ENCODE peak calls at places on chromosome 13, in eight cellular contexts. J is adipocyte, H is HCT116, I is cardiac muscle cell, C is pancreas, Q is uterus, Z is ovary, V is spleen. F is an unnamed sample.
A peak's percentile ranks its signal among the peaks of the same experiment; 100 is the strongest.

GRCh38 chr13:22061371-22061805 is 390.5 kb downstream of the FGF9 start:
- DNase-seq in Z (no peak), I (no peak), V (peak; percentile 79), H (no peak), C (no peak), Q (no peak), J (no peak), F (no peak)

GRCh38 chr13:35347679-35348205 is 128.7 kb downstream of the MAB21L1 start:
- DNase-seq in V (no peak), C (no peak), I (no peak), H (no peak), Q (no peak), Z (no peak), J (no peak), F (no peak)

GRCh38 chr13:64551755-64552154 is 2678.4 kb downstream of the PCDH9 start:
- DNase-seq in I (no peak), H (no peak), Z (no peak), C (no peak), J (peak; percentile 50), Q (no peak), V (no peak), F (no peak)

GRCh38 chr13:106561551-106562170 is 6.3 kb downstream of the ARGLU1 start:
- DNase-seq in J (no peak), C (no peak), V (no peak), I (peak; percentile 40), Z (no peak), Q (no peak), H (no peak), F (no peak)

GRCh38 chr13:27006519-27007161 is 165.0 kb downstream of the USP12 start:
- DNase-seq in C (peak; percentile 39), Z (no peak), V (peak; percentile 75), H (peak; percentile 12), Q (no peak), J (peak; percentile 52), I (peak; percentile 49), F (no peak)

GRCh38 chr13:46622918-46623256 is 69.9 kb downstream of the LRCH1 start:
- DNase-seq in C (no peak), Z (peak; percentile 69), V (no peak), J (peak; percentile 86), H (no peak), Q (peak; percentile 65), I (no peak), F (peak; percentile 71)

GRCh38 chr13:99860736-99861135 is 110.8 kb downstream of the ZIC5 start:
- DNase-seq in Z (no peak), H (no peak), Q (no peak), V (no peak), I (no peak), J (no peak), C (no peak), F (no peak)

GRCh38 chr13:104810242-104810641 is 1725.2 kb downstream of the EFNB2 start:
- DNase-seq in I (no peak), V (no peak), J (no peak), H (no peak), Z (no peak), Q (no peak), C (no peak), F (no peak)

GRCh38 chr13:20772401-20773131 is 1.2 kb downstream of the EEF1AKMT1 start:
- DNase-seq in J (peak; percentile 3), Z (no peak), C (no peak), H (no peak), I (no peak), Q (no peak), V (no peak), F (no peak)

GRCh38 chr13:41458187-41458938 is 1.0 kb downstream of the RGCC start:
- DNase-seq in J (peak; percentile 51), I (peak; percentile 45), Q (peak; percentile 29), H (no peak), C (peak; percentile 13), V (peak; percentile 91), Z (no peak), F (peak; percentile 75)

GRCh38 chr13:21511841-21512240 is 52.7 kb upstream of the ZDHHC20 start:
- DNase-seq in Z (no peak), I (no peak), C (no peak), J (no peak), Q (no peak), H (no peak), V (no peak), F (no peak)

GRCh38 chr13:84430441-84430840 is 548.2 kb upstream of the SLITRK1 start:
- DNase-seq in H (no peak), J (peak; percentile 59), V (no peak), Z (no peak), Q (no peak), I (no peak), C (no peak), F (no peak)

GRCh38 chr13:99812611-99813010 is 159.0 kb downstream of the ZIC5 start:
- DNase-seq in H (no peak), J (peak; percentile 59), C (peak; percentile 26), Q (no peak), V (no peak), I (no peak), Z (no peak), F (no peak)

GRCh38 chr13:40192516-40193257 is 473.8 kb downstream of the FOXO1 start:
- DNase-seq in Q (peak; percentile 28), H (no peak), V (no peak), C (no peak), I (no peak), J (no peak), Z (no peak), F (peak; percentile 68)

GRCh38 chr13:55361141-55361540 is 1779.6 kb upstream of the PRR20A start:
- DNase-seq in J (no peak), V (no peak), H (no peak), Q (no peak), C (no peak), I (peak; percentile 3), Z (no peak), F (no peak)

GRCh38 chr13:28043224-28043623 is 54.7 kb upstream of the URAD start:
- DNase-seq in C (no peak), Z (no peak), J (no peak), V (no peak), H (no peak), I (no peak), Q (no peak), F (no peak)

GRCh38 chr13:28044608-28045007 is 55.8 kb downstream of the FLT3 start:
- DNase-seq in Q (no peak), Z (no peak), J (no peak), H (no peak), I (no peak), C (no peak), V (no peak), F (no peak)

GRCh38 chr13:28045861-28046260 is 54.5 kb downstream of the FLT3 start:
- DNase-seq in Z (no peak), Q (no peak), H (no peak), J (no peak), I (no peak), V (no peak), C (no peak), F (no peak)

GRCh38 chr13:28037399-28037798 is 48.9 kb upstream of the URAD start:
- DNase-seq in I (no peak), Q (no peak), H (peak; percentile 56), C (no peak), Z (no peak), V (no peak), J (no peak), F (no peak)

DNA sequence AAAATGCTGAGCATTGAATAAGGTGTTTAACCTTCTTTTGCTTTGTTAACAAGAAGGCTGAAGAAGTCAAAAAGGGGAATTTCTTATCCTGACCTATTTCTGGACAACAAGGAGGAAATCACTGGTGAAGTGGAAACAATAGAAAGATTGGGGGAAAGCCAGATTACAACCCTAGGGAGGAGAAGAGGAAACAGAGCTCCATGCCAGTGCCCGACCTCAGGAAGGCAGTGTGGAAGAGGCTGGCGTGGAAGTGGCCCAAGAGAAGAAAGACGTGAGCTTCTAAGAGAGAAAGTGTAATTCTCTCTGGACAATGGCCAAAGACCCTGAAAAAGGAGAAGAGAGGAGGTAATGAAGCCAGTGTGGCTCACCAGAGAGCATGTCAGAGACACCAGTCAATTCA is 52.5 kb upstream of the URAD start:
- DNase-seq in Z (no peak), C (no peak), V (no peak), I (no peak), J (no peak), Q (no peak), H (no peak), F (no peak)
- H3K4me3 ChIP-seq in Z (no peak overlapping the region), C (no peak overlapping the region), V (no peak overlapping the region), I (no peak overlapping the region), J (no peak overlapping the region), Q (no peak overlapping the region), H (no peak overlapping the region), F (no peak overlapping the region)

DNA sequence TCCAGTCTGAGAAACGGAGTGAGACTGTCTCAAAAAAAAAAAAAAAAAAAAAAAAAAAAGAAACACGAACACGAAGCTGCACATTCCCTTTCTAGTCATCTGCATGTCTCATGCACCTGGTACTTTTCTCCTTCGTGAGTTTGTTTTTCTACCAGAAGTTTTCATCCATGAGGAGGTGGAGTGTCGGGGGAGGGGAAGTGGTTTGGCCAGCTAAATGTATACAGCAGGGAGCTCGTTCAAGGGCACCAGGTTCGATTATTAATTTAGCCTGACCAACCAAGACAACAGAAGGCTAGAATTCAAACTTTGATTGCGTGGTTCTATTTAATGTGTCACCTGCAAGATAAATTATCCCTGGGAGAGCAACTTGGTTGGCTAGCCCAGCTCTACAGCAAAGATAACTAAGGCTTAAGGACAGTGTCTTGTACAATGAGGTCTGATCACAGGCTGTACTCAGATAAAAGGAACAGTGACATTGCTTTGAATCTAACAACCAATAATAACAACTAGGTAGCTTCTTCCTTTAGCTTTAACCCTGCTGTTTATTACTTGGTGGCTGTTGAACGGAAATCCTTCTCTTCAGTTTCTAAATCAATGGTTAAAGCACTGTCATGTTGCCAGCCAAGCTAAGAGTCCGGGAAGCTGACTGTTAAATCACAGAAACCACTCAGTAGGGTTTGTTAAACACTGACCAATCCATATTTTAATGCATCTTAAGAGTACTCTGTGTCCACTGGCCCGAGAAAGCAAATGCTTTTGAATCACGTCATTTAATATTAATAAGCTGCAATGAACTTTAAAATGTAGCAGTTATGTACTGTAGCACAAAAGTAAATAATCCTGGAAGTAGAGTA is 98.4 kb upstream of the STARD13 start:
- DNase-seq in J (no peak), Q (no peak), V (no peak), C (peak; percentile 67), I (no peak), H (no peak), Z (no peak), F (no peak)
- H3K4me1 ChIP-seq in J (no peaks in the 10 kb centered on the region), Q (no peaks in the 10 kb centered on the region), V (no peaks in the 10 kb centered on the region), C (peaks cover 27% of the 10 kb centered on the region), I (peaks cover 4% of the 10 kb centered on the region), H (peaks cover 17% of the 10 kb centered on the region), Z (no peaks in the 10 kb centered on the region), F (peaks cover 3% of the 10 kb centered on the region)

GRCh38 chr13:95156208-95156607 is 145.0 kb downstream of the ABCC4 start:
- DNase-seq in C (no peak), Z (no peak), Q (no peak), H (no peak), I (no peak), V (no peak), J (peak; percentile 69), F (no peak)
- H3K4me3 ChIP-seq in C (no peak overlapping the region), Z (no peak overlapping the region), Q (no peak overlapping the region), H (no peak overlapping the region), I (no peak overlapping the region), V (no peak overlapping the region), J (no peak overlapping the region), F (no peak overlapping the region)

DNA sequence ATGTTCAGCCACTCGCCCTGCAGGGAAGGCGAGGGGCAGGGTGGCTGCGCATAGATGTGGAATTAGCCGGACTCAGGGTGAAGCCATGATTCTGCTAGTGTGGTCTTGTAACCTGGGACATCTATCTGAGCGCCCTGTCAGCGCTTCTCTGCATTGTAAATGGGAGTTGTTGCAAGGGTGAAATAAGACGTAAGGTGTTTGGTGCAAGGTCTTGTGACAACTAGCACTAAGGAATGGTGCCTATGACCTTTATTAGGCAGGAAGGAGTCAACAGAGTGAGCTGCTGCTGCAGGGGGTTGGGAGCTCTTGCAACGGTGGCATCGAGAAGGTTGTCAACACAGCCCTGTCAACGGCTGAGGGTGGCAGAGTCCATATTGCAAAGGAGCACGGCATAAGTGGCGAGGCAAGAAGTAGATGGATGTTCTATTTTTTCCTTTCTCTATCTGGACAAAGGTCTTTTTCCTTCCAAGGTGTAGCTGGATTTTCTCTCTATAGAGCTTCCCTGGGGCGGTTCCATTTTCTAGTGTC is 49.3 kb downstream of the IRS2 start:
- DNase-seq in J (no peak), Q (no peak), Z (no peak), H (no peak), C (no peak), I (peak; percentile 81), V (no peak), F (no peak)
- H3K4me1 ChIP-seq in J (no peaks in the 10 kb centered on the region), Q (no peaks in the 10 kb centered on the region), Z (no peaks in the 10 kb centered on the region), H (peaks cover 7% of the 10 kb centered on the region), C (no peaks in the 10 kb centered on the region), I (peaks cover 16% of the 10 kb centered on the region), V (no peaks in the 10 kb centered on the region), F (no peaks in the 10 kb centered on the region)